ENCODE peak calls at places on chromosomes 5 and 9, in four cellular contexts. B, X, U and P are unnamed samples.

GRCh38 chr9:113508111-113508749 is 44.7 kb downstream of the RGS3 start:
- DNase-seq in B (peak; percentile 26), U (no peak), X (no peak), P (peak; percentile 72)

GRCh38 chr5:131671994-131672655 is 37.1 kb upstream of the RAPGEF6 start:
- DNase-seq in U (peak; percentile 95), B (no peak), X (no peak), P (peak; percentile 5)

GRCh38 chr9:90099262-90099982 is 494.6 kb downstream of the GADD45G start:
- DNase-seq in U (peak; percentile 13), X (peak; percentile 43), B (no peak), P (peak; percentile 12)

GRCh38 chr5:69531010-69531785 is 28.8 kb upstream of the GTF2H2C start:
- DNase-seq in B (no peak), U (no peak), X (no peak), P (no peak)

GRCh38 chr5:141747152-141747640 is 65.2 kb upstream of the ARAP3 start:
- DNase-seq in U (peak; percentile 38), B (no peak), X (peak; percentile 91), P (no peak)

GRCh38 chr5:135829681-135830383 is 4.6 kb upstream of the SLC25A48 start:
- DNase-seq in U (peak; percentile 31), X (peak; percentile 82), B (peak; percentile 79), P (peak; percentile 20)

GRCh38 chr9:117184173-117184572 is 230.7 kb downstream of the ASTN2 start:
- DNase-seq in X (peak; percentile 71), B (no peak), U (no peak), P (no peak)

GRCh38 chr9:1907465-1907864 is 107.7 kb upstream of the SMARCA2 start:
- DNase-seq in B (no peak), X (no peak), U (no peak), P (no peak)

GRCh38 chr5:157343842-157344790 is 78.2 kb downstream of the CYFIP2 start:
- DNase-seq in X (no peak), B (no peak), U (no peak), P (no peak)

GRCh38 chr5:170746081-170746951 is 37.2 kb upstream of the GABRP start:
- DNase-seq in X (no peak), B (no peak), U (no peak), P (no peak)

GRCh38 chr5:56024810-56025302 is 30.1 kb upstream of the IL6ST start:
- DNase-seq in B (no peak), X (no peak), U (no peak), P (no peak)

GRCh38 chr9:34572628-34573027 is 16.9 kb downstream of the CNTFR start:
- DNase-seq in X (no peak), B (no peak), U (no peak), P (no peak)

GRCh38 chr9:34573599-34574325 is 15.8 kb downstream of the CNTFR start:
- DNase-seq in U (no peak), B (no peak), X (peak; percentile 39), P (no peak)

GRCh38 chr9:34570422-34571179 is 18.9 kb downstream of the CNTFR start:
- DNase-seq in U (no peak), X (peak; percentile 78), B (no peak), P (no peak)

GRCh38 chr9:34571180-34571800 is 18.2 kb downstream of the CNTFR start:
- DNase-seq in X (peak; percentile 61), B (no peak), U (no peak), P (no peak)

DNA sequence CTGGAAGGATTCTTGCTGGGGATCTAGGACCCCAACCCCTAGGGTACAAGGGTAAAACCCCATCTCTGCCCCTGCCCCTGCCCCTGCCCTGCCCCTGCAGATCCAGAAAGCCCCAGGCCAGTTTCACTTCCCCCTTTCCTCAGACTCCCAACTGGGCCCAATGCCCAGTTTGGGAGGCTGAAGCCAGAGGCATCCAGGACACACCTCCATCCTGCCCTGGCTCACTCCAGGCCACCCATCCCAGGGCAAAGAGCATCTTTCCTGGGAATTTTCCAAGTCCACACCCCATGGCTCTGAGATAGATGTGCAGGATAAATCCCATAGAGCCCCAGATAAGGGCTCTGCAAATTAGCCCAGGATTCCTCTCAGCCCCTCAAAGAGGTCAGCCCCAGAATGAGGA is 17.4 kb downstream of the CNTFR start:
- DNase-seq in B (no peak), U (no peak), X (peak; percentile 74), P (no peak)
- H3K4me1 ChIP-seq in B (peaks cover 20% of the 10 kb centered on the region), U (no peaks in the 10 kb centered on the region), X (no peaks in the 10 kb centered on the region), P (no peaks in the 10 kb centered on the region)

GRCh38 chr5:437281-437771 is 5.7 kb upstream of the EXOC3 start:
- DNase-seq in X (peak; percentile 53), U (no peak), B (no peak), P (no peak)

GRCh38 chr5:439181-439580 is 3.8 kb upstream of the EXOC3 start:
- DNase-seq in X (no peak), B (no peak), U (no peak), P (no peak)

GRCh38 chr5:439636-440035 is 3.3 kb upstream of the EXOC3 start:
- DNase-seq in U (no peak), X (no peak), B (no peak), P (no peak)

GRCh38 chr5:436641-436975 is 6.4 kb upstream of the EXOC3 start:
- DNase-seq in U (no peak), B (no peak), X (no peak), P (no peak)

GRCh38 chr5:438481-438981 is 4.4 kb upstream of the EXOC3 start:
- DNase-seq in B (no peak), U (no peak), X (no peak), P (no peak)
- TF ChIP-seq SMC3 in B (no peak), U (no peak), X (no peak), P (no peak)

GRCh38 chr9:99112750-99113417 is 8.0 kb downstream of the TGFBR1 start:
- DNase-seq in U (no peak), B (no peak), X (no peak), P (no peak)

GRCh38 chr9:99115947-99116543 is 11.1 kb downstream of the TGFBR1 start:
- DNase-seq in X (no peak), U (no peak), B (no peak), P (no peak)

GRCh38 chr9:99114049-99114440 is 9.1 kb downstream of the TGFBR1 start:
- DNase-seq in U (no peak), X (no peak), B (no peak), P (no peak)

GRCh38 chr9:99113418-99114048 is 8.6 kb downstream of the TGFBR1 start:
- DNase-seq in U (no peak), B (no peak), X (no peak), P (no peak)

DNA sequence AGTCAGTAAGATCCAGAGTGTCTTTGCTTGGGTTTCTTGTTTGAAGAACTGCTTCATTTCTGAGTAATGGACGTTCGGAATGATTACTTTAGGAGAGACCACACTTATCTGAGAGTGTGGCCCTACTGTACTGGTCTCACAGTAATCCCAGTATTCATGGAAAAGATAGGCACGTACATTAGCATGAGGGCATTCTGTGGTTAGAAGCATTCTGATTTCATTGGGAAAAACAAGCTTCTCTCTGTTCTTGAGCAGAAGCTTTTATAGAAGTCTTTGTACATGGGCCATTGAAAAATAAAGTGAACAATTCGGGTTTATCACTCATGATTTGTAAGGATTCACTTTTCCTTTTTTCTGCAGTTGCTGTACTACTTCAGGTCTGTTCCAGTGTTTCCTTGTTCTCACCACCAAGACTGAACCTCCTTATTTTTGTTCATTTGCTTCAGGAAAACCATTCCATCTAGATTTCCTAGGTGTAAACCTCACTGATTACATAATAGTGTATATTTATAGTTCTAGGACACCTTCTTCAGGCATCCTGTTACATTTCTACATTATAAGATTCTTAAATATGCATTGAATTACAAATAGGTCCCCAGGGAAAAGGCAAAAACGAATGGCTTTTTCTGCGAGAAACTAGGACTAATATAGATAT is 10.1 kb downstream of the TGFBR1 start:
- DNase-seq in U (no peak), B (no peak), X (no peak), P (no peak)
- H3K4me1 ChIP-seq in U (peaks cover 16% of the 10 kb centered on the region), B (peaks cover 13% of the 10 kb centered on the region), X (no peaks in the 10 kb centered on the region), P (peaks cover 8% of the 10 kb centered on the region)

GRCh38 chr9:128288273-128289004 is 12.4 kb downstream of the SWI5 start:
- DNase-seq in B (no peak), X (no peak), U (no peak), P (no peak)

GRCh38 chr9:128285033-128285784 is 9.1 kb downstream of the SWI5 start:
- DNase-seq in X (no peak), B (no peak), U (no peak), P (no peak)

GRCh38 chr9:128282500-128282899 is 6.4 kb downstream of the SWI5 start:
- DNase-seq in B (no peak), X (no peak), U (peak; percentile 76), P (no peak)

GRCh38 chr9:128292009-128292408 is 15.9 kb downstream of the SWI5 start:
- DNase-seq in X (no peak), B (no peak), U (no peak), P (no peak)

GRCh38 chr9:128286435-128286834 is 10.4 kb downstream of the SWI5 start:
- DNase-seq in U (peak; percentile 71), B (no peak), X (no peak), P (no peak)
- TF ChIP-seq SMC3 in U (no peak), B (no peak), X (no peak), P (no peak)